ENCODE peak calls at places on chromosomes 11 and 22, in five cellular contexts. One of them, this sample, is unnamed.
A peak's percentile ranks its signal among the peaks of the same experiment; 100 is the strongest.

GRCh38 chr11:31601635-31602282 is 92.2 kb downstream of the ELP4 start:
- DNase-seq in right lobe of liver: no peak
- DNase-seq in heart right ventricle: no peak
- DNase-seq in Panc1: no peak
- DNase-seq in brain microvascular endothelial cell: no peak
- DNase-seq in this sample: no peak

GRCh38 chr11:45599161-45599943 is 66.1 kb downstream of the CHST1 start:
- DNase-seq in right lobe of liver: no peak
- DNase-seq in heart right ventricle: no peak
- DNase-seq in brain microvascular endothelial cell: no peak
- DNase-seq in Panc1: no peak
- DNase-seq in this sample: no peak

GRCh38 chr11:11171854-11172253 is 181.2 kb downstream of the CSNK2A3 start:
- DNase-seq in right lobe of liver: no peak
- DNase-seq in brain microvascular endothelial cell: no peak
- DNase-seq in Panc1: no peak
- DNase-seq in heart right ventricle: no peak
- DNase-seq in this sample: no peak

GRCh38 chr11:98568011-98568410 is 452.7 kb upstream of the CNTN5 start:
- DNase-seq in heart right ventricle: no peak
- DNase-seq in Panc1: no peak
- DNase-seq in brain microvascular endothelial cell: peak; percentile 9
- DNase-seq in right lobe of liver: no peak
- DNase-seq in this sample: peak; percentile 40

GRCh38 chr11:88103337-88104206 is 71.7 kb downstream of the RAB38 start:
- DNase-seq in Panc1: peak; percentile 67
- DNase-seq in heart right ventricle: no peak
- DNase-seq in brain microvascular endothelial cell: peak; percentile 69
- DNase-seq in right lobe of liver: peak; percentile 19
- DNase-seq in this sample: peak; percentile 71

GRCh38 chr11:69689484-69690319 is 14.1 kb downstream of the FGF19 start:
- DNase-seq in Panc1: no peak
- DNase-seq in brain microvascular endothelial cell: no peak
- DNase-seq in heart right ventricle: no peak
- DNase-seq in right lobe of liver: no peak
- DNase-seq in this sample: no peak

GRCh38 chr11:115993613-115994012 is 489.4 kb upstream of the CADM1 start:
- DNase-seq in right lobe of liver: no peak
- DNase-seq in heart right ventricle: no peak
- DNase-seq in Panc1: no peak
- DNase-seq in brain microvascular endothelial cell: no peak
- DNase-seq in this sample: no peak

GRCh38 chr11:120431633-120432032 is 79.9 kb upstream of the GRIK4 start:
- DNase-seq in right lobe of liver: no peak
- DNase-seq in heart right ventricle: no peak
- DNase-seq in brain microvascular endothelial cell: peak; percentile 62
- DNase-seq in Panc1: peak; percentile 47
- DNase-seq in this sample: peak; percentile 31

GRCh38 chr22:32854351-32854804 is 52.9 kb downstream of the TIMP3 start:
- DNase-seq in heart right ventricle: peak; percentile 44
- DNase-seq in Panc1: no peak
- DNase-seq in right lobe of liver: no peak
- DNase-seq in brain microvascular endothelial cell: no peak
- DNase-seq in this sample: no peak

GRCh38 chr11:1293619-1294015 is 15.8 kb downstream of the TOLLIP start:
- DNase-seq in right lobe of liver: peak; percentile 67
- DNase-seq in Panc1: no peak
- DNase-seq in brain microvascular endothelial cell: no peak
- DNase-seq in heart right ventricle: no peak
- DNase-seq in this sample: no peak

GRCh38 chr11:35267504-35267903 is 128.5 kb downstream of the CD44 start:
- DNase-seq in Panc1: no peak
- DNase-seq in right lobe of liver: no peak
- DNase-seq in heart right ventricle: no peak
- DNase-seq in brain microvascular endothelial cell: peak; percentile 78
- DNase-seq in this sample: no peak

GRCh38 chr11:99803501-99803900 is 782.8 kb downstream of the CNTN5 start:
- DNase-seq in Panc1: no peak
- DNase-seq in right lobe of liver: no peak
- DNase-seq in heart right ventricle: no peak
- DNase-seq in brain microvascular endothelial cell: no peak
- DNase-seq in this sample: no peak

GRCh38 chr22:29277927-29278326 is 9.9 kb downstream of the EWSR1 start:
- DNase-seq in right lobe of liver: no peak
- DNase-seq in brain microvascular endothelial cell: no peak
- DNase-seq in heart right ventricle: no peak
- DNase-seq in Panc1: no peak
- DNase-seq in this sample: no peak

GRCh38 chr11:13862845-13863392 is 99.6 kb upstream of the SPON1 start:
- DNase-seq in Panc1: no peak
- DNase-seq in heart right ventricle: no peak
- DNase-seq in brain microvascular endothelial cell: no peak
- DNase-seq in right lobe of liver: no peak
- DNase-seq in this sample: no peak

GRCh38 chr22:36435516-36436415 is 45.7 kb downstream of the TXN2 start:
- DNase-seq in brain microvascular endothelial cell: no peak
- DNase-seq in heart right ventricle: no peak
- DNase-seq in right lobe of liver: peak; percentile 78
- DNase-seq in Panc1: no peak
- DNase-seq in this sample: peak; percentile 58

GRCh38 chr11:48244804-48245203 is at the start of gene OR4X2:
- DNase-seq in brain microvascular endothelial cell: no peak
- DNase-seq in Panc1: no peak
- DNase-seq in right lobe of liver: no peak
- DNase-seq in heart right ventricle: no peak
- DNase-seq in this sample: no peak

GRCh38 chr11:45017329-45017728 is 66.6 kb upstream of the TP53I11 start:
- DNase-seq in brain microvascular endothelial cell: no peak
- DNase-seq in heart right ventricle: no peak
- DNase-seq in right lobe of liver: no peak
- DNase-seq in Panc1: no peak
- DNase-seq in this sample: no peak

GRCh38 chr11:123151366-123151765 is 43.7 kb downstream of the CLMP start:
- DNase-seq in right lobe of liver: no peak
- DNase-seq in brain microvascular endothelial cell: no peak
- DNase-seq in heart right ventricle: no peak
- DNase-seq in Panc1: no peak
- DNase-seq in this sample: no peak

GRCh38 chr11:2860636-2861035 is 24.9 kb downstream of the CDKN1C start:
- DNase-seq in brain microvascular endothelial cell: peak; percentile 7
- DNase-seq in right lobe of liver: peak; percentile 76
- DNase-seq in Panc1: no peak
- DNase-seq in heart right ventricle: no peak
- DNase-seq in this sample: no peak

GRCh38 chr22:49019737-49020136 is 807.9 kb downstream of the BRD1 start:
- DNase-seq in right lobe of liver: no peak
- DNase-seq in brain microvascular endothelial cell: no peak
- DNase-seq in heart right ventricle: no peak
- DNase-seq in Panc1: no peak
- DNase-seq in this sample: no peak

GRCh38 chr11:31102875-31103274 is 266.7 kb downstream of the DCDC1 start:
- DNase-seq in heart right ventricle: no peak
- DNase-seq in brain microvascular endothelial cell: no peak
- DNase-seq in Panc1: no peak
- DNase-seq in right lobe of liver: no peak
- DNase-seq in this sample: no peak

GRCh38 chr22:47225931-47226633 is 463.6 kb downstream of the TBC1D22A start:
- DNase-seq in brain microvascular endothelial cell: no peak
- DNase-seq in heart right ventricle: no peak
- DNase-seq in right lobe of liver: no peak
- DNase-seq in Panc1: no peak
- DNase-seq in this sample: no peak

GRCh38 chr11:111586305-111586915 is 15.8 kb upstream of the SIK2 start:
- DNase-seq in Panc1: peak; percentile 42
- DNase-seq in heart right ventricle: no peak
- DNase-seq in brain microvascular endothelial cell: peak; percentile 61
- DNase-seq in right lobe of liver: no peak
- DNase-seq in this sample: peak; percentile 63

DNA sequence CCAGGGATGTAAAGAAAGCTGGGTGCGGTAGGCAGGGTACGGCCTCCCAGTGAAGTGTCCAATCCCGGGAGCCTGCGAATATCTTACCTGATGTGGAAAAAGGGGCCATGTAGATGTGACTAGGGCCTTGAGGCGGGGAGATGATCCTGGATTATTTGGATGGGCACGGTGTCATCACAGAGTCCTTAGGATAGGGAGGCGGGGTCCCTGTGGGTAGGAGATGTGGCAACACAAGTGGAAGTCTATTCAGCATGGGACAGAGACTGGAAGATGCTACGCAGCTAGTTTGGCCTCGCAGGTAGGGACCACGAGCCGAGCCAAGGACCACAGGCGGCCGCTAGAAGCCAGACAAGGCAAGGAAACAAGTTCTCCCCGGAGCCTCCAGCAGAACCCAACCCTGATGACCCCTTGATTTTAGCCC is 46.4 kb upstream of the SHANK2 start:
- DNase-seq in right lobe of liver: no peak
- DNase-seq in Panc1: no peak
- DNase-seq in heart right ventricle: no peak
- DNase-seq in brain microvascular endothelial cell: no peak
- DNase-seq in this sample: no peak
- H3K4me3 ChIP-seq in right lobe of liver: no peak overlapping the region
- H3K4me3 ChIP-seq in Panc1: no peak overlapping the region
- H3K4me3 ChIP-seq in heart right ventricle: no peak overlapping the region
- H3K4me3 ChIP-seq in brain microvascular endothelial cell: no peak overlapping the region
- H3K4me3 ChIP-seq in this sample: no peak overlapping the region

DNA sequence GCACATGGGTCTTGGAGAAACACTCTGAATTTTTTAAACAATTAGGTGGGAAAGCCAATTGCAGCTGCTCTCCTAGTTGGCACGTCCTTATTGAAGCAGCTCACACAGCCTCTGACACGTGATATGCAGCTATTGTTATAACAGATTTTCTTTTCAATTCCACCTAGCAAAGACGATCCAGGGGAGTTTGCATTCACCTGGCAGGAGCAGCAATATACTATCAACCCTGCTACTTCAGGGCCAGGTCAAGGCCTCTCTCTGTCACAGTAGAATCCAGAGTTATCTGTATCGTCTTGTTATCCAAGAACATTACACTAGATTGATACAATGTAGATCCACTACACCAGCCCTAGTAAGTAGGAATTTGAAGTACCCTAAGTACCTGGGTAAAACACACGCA is 8.3 kb downstream of the KRTAP5-11 start:
- DNase-seq in heart right ventricle: no peak
- DNase-seq in brain microvascular endothelial cell: no peak
- DNase-seq in Panc1: no peak
- DNase-seq in right lobe of liver: no peak
- DNase-seq in this sample: no peak
- H3K27me3 ChIP-seq in heart right ventricle: no peaks in the 10 kb centered on the region
- H3K27me3 ChIP-seq in brain microvascular endothelial cell: no peaks in the 10 kb centered on the region
- H3K27me3 ChIP-seq in Panc1: peaks cover 8% of the 10 kb centered on the region
- H3K27me3 ChIP-seq in right lobe of liver: no peaks in the 10 kb centered on the region
- H3K27me3 ChIP-seq in this sample: peaks cover 2% of the 10 kb centered on the region

DNA sequence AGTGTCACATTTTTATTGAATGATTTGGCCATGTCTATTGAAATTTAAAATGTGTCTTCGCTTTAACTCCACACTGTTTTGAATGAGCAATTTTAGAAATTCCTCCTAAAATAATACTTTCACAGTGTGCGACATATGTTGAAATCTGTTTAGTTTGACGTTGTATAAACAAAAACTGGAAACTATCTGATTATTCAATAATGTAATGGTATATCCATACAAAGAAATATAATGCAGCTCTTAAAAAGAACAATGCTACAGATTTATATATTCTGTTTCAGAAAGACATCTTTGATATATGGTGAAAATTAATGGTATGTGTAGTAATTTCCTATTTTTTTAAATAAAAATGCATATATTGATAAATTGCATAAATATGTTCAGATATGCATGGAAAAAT is 268.7 kb upstream of the SORL1-AS1 start:
- DNase-seq in heart right ventricle: no peak
- DNase-seq in Panc1: no peak
- DNase-seq in right lobe of liver: no peak
- DNase-seq in brain microvascular endothelial cell: no peak
- DNase-seq in this sample: no peak
- TF ChIP-seq CTCF in heart right ventricle: no peak
- TF ChIP-seq CTCF in Panc1: no peak
- TF ChIP-seq CTCF in right lobe of liver: no peak
- TF ChIP-seq CTCF in brain microvascular endothelial cell: no peak
- TF ChIP-seq CTCF in this sample: no peak

GRCh38 chr22:41561788-41562187 is 978 bp downstream of the CSDC2 start:
- DNase-seq in heart right ventricle: peak; percentile 71
- DNase-seq in brain microvascular endothelial cell: no peak
- DNase-seq in right lobe of liver: no peak
- DNase-seq in Panc1: no peak
- DNase-seq in this sample: no peak
- H3K4me3 ChIP-seq in heart right ventricle: peak overlapping the region; percentile 46
- H3K4me3 ChIP-seq in brain microvascular endothelial cell: no peak overlapping the region
- H3K4me3 ChIP-seq in right lobe of liver: no peak overlapping the region
- H3K4me3 ChIP-seq in Panc1: no peak overlapping the region
- H3K4me3 ChIP-seq in this sample: no peak overlapping the region

GRCh38 chr11:19498986-19499669 is 213.5 kb upstream of the NAV2 start:
- DNase-seq in brain microvascular endothelial cell: peak; percentile 21
- DNase-seq in heart right ventricle: no peak
- DNase-seq in right lobe of liver: no peak
- DNase-seq in Panc1: no peak
- DNase-seq in this sample: peak; percentile 14

GRCh38 chr11:19506803-19507466 is 205.7 kb upstream of the NAV2 start:
- DNase-seq in right lobe of liver: no peak
- DNase-seq in brain microvascular endothelial cell: no peak
- DNase-seq in heart right ventricle: no peak
- DNase-seq in Panc1: no peak
- DNase-seq in this sample: no peak

GRCh38 chr11:19499999-19500398 is 212.6 kb upstream of the NAV2 start:
- DNase-seq in right lobe of liver: no peak
- DNase-seq in brain microvascular endothelial cell: no peak
- DNase-seq in heart right ventricle: no peak
- DNase-seq in Panc1: no peak
- DNase-seq in this sample: no peak

GRCh38 chr11:19508166-19508565 is 204.5 kb upstream of the NAV2 start:
- DNase-seq in brain microvascular endothelial cell: no peak
- DNase-seq in right lobe of liver: peak; percentile 31
- DNase-seq in Panc1: peak; percentile 57
- DNase-seq in heart right ventricle: no peak
- DNase-seq in this sample: no peak

DNA sequence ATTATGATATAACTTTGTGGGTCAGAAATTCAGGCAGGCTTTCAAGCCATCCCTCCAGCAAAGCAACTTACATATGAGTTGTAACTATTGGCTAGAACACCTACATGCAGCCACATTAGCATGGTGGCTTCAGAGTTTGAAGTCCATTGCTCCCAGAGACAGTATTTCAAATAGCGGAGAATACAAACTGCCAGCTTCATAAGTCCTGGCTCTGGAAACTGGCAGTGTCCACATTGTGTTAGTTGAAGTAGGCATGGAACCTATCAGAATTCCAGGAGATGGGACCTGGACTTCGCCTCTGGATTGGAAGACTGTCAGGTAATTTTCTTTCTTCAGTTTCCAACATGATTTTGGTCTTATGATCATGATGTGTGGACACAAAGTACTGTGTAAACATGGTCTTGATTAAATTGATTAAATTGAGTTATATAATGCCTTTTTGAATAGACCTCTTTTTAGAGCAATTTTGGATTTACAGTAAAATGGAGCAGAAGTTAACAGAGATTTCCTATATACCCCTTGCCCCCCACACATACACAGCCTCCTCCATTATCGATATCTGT is 209.9 kb upstream of the NAV2 start:
- DNase-seq in heart right ventricle: no peak
- DNase-seq in Panc1: no peak
- DNase-seq in right lobe of liver: no peak
- DNase-seq in brain microvascular endothelial cell: no peak
- DNase-seq in this sample: no peak
- H3K27me3 ChIP-seq in heart right ventricle: no peaks in the 10 kb centered on the region
- H3K27me3 ChIP-seq in Panc1: peaks cover 6% of the 10 kb centered on the region
- H3K27me3 ChIP-seq in right lobe of liver: no peaks in the 10 kb centered on the region
- H3K27me3 ChIP-seq in brain microvascular endothelial cell: no peaks in the 10 kb centered on the region
- H3K27me3 ChIP-seq in this sample: no peaks in the 10 kb centered on the region

GRCh38 chr11:78615724-78616123 is 41.1 kb upstream of the NARS2 start:
- DNase-seq in heart right ventricle: no peak
- DNase-seq in Panc1: no peak
- DNase-seq in brain microvascular endothelial cell: no peak
- DNase-seq in right lobe of liver: no peak
- DNase-seq in this sample: no peak
- TF ChIP-seq CTCF in heart right ventricle: no peak
- TF ChIP-seq CTCF in Panc1: no peak
- TF ChIP-seq CTCF in brain microvascular endothelial cell: no peak
- TF ChIP-seq CTCF in right lobe of liver: no peak
- TF ChIP-seq CTCF in this sample: no peak

This sample was measured in bronchial epithelial cell.